ENCODE peak calls at places on chromosomes 4 and X, in nine cellular contexts. One of them, this sample, is unnamed.
A peak's percentile ranks its signal among the peaks of the same experiment; 100 is the strongest.

GRCh38 chr4:98648602-98649001 is 9.8 kb downstream of the TSPAN5 start:
- DNase-seq in kidney epithelial cell: no peak
- DNase-seq in CD8-positive, alpha-beta T cell: no peak
- DNase-seq in fibroblast of pulmonary artery: peak; percentile 73
- DNase-seq in bronchial epithelial cell: no peak
- DNase-seq in prostate gland: no peak
- DNase-seq in chondrocyte: no peak
- DNase-seq in mesothelial cell of epicardium: no peak
- DNase-seq in AG04450: no peak
- DNase-seq in this sample: no peak

GRCh38 chr4:149709640-149710039 is 106.0 kb downstream of the IQCM start:
- DNase-seq in chondrocyte: no peak
- DNase-seq in bronchial epithelial cell: peak; percentile 35
- DNase-seq in prostate gland: no peak
- DNase-seq in fibroblast of pulmonary artery: no peak
- DNase-seq in mesothelial cell of epicardium: no peak
- DNase-seq in AG04450: peak; percentile 15
- DNase-seq in kidney epithelial cell: peak; percentile 12
- DNase-seq in CD8-positive, alpha-beta T cell: no peak
- DNase-seq in this sample: no peak

GRCh38 chr4:13455411-13455810 is 28.7 kb downstream of the RAB28 start:
- DNase-seq in CD8-positive, alpha-beta T cell: no peak
- DNase-seq in kidney epithelial cell: no peak
- DNase-seq in AG04450: peak; percentile 18
- DNase-seq in mesothelial cell of epicardium: no peak
- DNase-seq in fibroblast of pulmonary artery: peak; percentile 13
- DNase-seq in bronchial epithelial cell: no peak
- DNase-seq in prostate gland: no peak
- DNase-seq in chondrocyte: no peak
- DNase-seq in this sample: no peak

GRCh38 chr4:117137143-117137542 is 51.8 kb upstream of the TRAM1L1 start:
- DNase-seq in CD8-positive, alpha-beta T cell: no peak
- DNase-seq in prostate gland: no peak
- DNase-seq in fibroblast of pulmonary artery: peak; percentile 55
- DNase-seq in mesothelial cell of epicardium: no peak
- DNase-seq in chondrocyte: no peak
- DNase-seq in kidney epithelial cell: peak; percentile 96
- DNase-seq in bronchial epithelial cell: peak; percentile 85
- DNase-seq in AG04450: peak; percentile 74
- DNase-seq in this sample: no peak

GRCh38 chr4:825063-825968 is 613 bp downstream of the CPLX1 start:
- DNase-seq in AG04450: no peak
- DNase-seq in chondrocyte: no peak
- DNase-seq in prostate gland: no peak
- DNase-seq in bronchial epithelial cell: no peak
- DNase-seq in fibroblast of pulmonary artery: peak; percentile 18
- DNase-seq in mesothelial cell of epicardium: peak; percentile 73
- DNase-seq in CD8-positive, alpha-beta T cell: peak; percentile 34
- DNase-seq in kidney epithelial cell: no peak
- DNase-seq in this sample: no peak

GRCh38 chrX:53831662-53832635 is 145.4 kb upstream of the HUWE1 start:
- DNase-seq in mesothelial cell of epicardium: no peak
- DNase-seq in kidney epithelial cell: no peak
- DNase-seq in CD8-positive, alpha-beta T cell: peak; percentile 40
- DNase-seq in bronchial epithelial cell: peak; percentile 43
- DNase-seq in fibroblast of pulmonary artery: peak; percentile 29
- DNase-seq in prostate gland: peak; percentile 21
- DNase-seq in AG04450: no peak
- DNase-seq in chondrocyte: no peak
- DNase-seq in this sample: no peak

GRCh38 chr4:74983229-74983628 is 50.3 kb downstream of the PARM1 start:
- DNase-seq in kidney epithelial cell: no peak
- DNase-seq in prostate gland: no peak
- DNase-seq in chondrocyte: no peak
- DNase-seq in AG04450: no peak
- DNase-seq in fibroblast of pulmonary artery: no peak
- DNase-seq in CD8-positive, alpha-beta T cell: no peak
- DNase-seq in mesothelial cell of epicardium: no peak
- DNase-seq in bronchial epithelial cell: no peak
- DNase-seq in this sample: no peak

GRCh38 chr4:31045151-31045550 is 325.0 kb downstream of the PCDH7 start:
- DNase-seq in bronchial epithelial cell: no peak
- DNase-seq in CD8-positive, alpha-beta T cell: no peak
- DNase-seq in prostate gland: no peak
- DNase-seq in mesothelial cell of epicardium: no peak
- DNase-seq in chondrocyte: no peak
- DNase-seq in fibroblast of pulmonary artery: no peak
- DNase-seq in AG04450: no peak
- DNase-seq in kidney epithelial cell: no peak
- DNase-seq in this sample: no peak

GRCh38 chr4:71070015-71070414 is 76.6 kb downstream of the DCK start:
- DNase-seq in CD8-positive, alpha-beta T cell: no peak
- DNase-seq in AG04450: no peak
- DNase-seq in kidney epithelial cell: no peak
- DNase-seq in mesothelial cell of epicardium: no peak
- DNase-seq in bronchial epithelial cell: no peak
- DNase-seq in chondrocyte: no peak
- DNase-seq in fibroblast of pulmonary artery: no peak
- DNase-seq in prostate gland: no peak
- DNase-seq in this sample: no peak

GRCh38 chrX:16076834-16077233 is 46.5 kb upstream of the GRPR start:
- DNase-seq in kidney epithelial cell: no peak
- DNase-seq in fibroblast of pulmonary artery: no peak
- DNase-seq in bronchial epithelial cell: peak; percentile 13
- DNase-seq in prostate gland: no peak
- DNase-seq in CD8-positive, alpha-beta T cell: no peak
- DNase-seq in chondrocyte: no peak
- DNase-seq in AG04450: no peak
- DNase-seq in mesothelial cell of epicardium: no peak
- DNase-seq in this sample: no peak

GRCh38 chrX:16077811-16078210 is 45.6 kb upstream of the GRPR start:
- DNase-seq in fibroblast of pulmonary artery: no peak
- DNase-seq in chondrocyte: no peak
- DNase-seq in bronchial epithelial cell: no peak
- DNase-seq in prostate gland: no peak
- DNase-seq in CD8-positive, alpha-beta T cell: no peak
- DNase-seq in AG04450: no peak
- DNase-seq in mesothelial cell of epicardium: no peak
- DNase-seq in kidney epithelial cell: no peak
- DNase-seq in this sample: no peak

DNA sequence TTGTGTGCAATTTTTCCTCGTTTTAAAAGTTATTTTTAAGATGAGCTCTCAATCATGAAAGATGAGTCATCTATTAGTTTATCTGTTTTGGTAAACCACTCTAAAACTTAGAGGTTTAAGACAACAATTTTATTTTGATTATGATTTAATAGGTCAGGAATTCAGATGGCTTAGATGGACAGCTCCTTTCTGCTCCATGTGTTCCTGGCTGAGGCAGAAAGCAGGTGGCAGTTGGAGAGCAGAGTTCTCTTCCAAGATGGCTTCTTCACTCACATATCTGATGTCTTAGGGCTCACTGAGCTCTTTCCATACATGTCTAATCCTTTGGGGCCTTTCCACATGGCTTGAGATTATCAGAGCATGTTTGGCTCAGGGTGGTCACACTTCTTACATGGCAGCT is 48.3 kb upstream of the GRPR start:
- DNase-seq in prostate gland: no peak
- DNase-seq in AG04450: no peak
- DNase-seq in CD8-positive, alpha-beta T cell: no peak
- DNase-seq in bronchial epithelial cell: no peak
- DNase-seq in fibroblast of pulmonary artery: no peak
- DNase-seq in kidney epithelial cell: no peak
- DNase-seq in mesothelial cell of epicardium: no peak
- DNase-seq in chondrocyte: no peak
- DNase-seq in this sample: no peak
- TF ChIP-seq CTCF in prostate gland: no peak
- TF ChIP-seq CTCF in AG04450: no peak
- TF ChIP-seq CTCF in CD8-positive, alpha-beta T cell: no peak
- TF ChIP-seq CTCF in bronchial epithelial cell: no peak
- TF ChIP-seq CTCF in fibroblast of pulmonary artery: no peak
- TF ChIP-seq CTCF in kidney epithelial cell: no peak
- TF ChIP-seq CTCF in mesothelial cell of epicardium: no peak
- TF ChIP-seq CTCF in chondrocyte: no peak
- TF ChIP-seq CTCF in this sample: no peak

DNA sequence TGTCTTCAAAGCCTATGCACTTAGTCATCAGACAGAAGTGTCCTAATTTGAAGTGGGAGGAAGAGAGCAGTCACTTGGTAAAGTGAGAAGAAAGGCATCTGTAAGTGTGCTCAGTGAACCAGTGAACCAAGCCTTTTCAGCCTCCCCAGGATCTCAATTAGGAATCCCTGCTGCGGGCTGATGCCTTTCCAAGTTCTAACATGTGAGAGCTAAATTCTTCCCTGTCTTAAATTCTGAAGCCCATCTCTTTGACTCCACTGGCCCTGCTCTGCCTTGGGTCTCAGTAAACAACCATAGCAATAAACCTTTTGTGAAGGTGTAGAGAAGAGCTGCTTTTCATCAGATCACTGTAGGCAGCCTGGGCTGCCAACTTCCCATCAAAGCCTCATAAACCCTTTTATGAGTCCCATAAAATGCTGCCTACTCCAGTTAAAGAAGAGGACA is 701.2 kb upstream of the LCORL start:
- DNase-seq in chondrocyte: no peak
- DNase-seq in bronchial epithelial cell: no peak
- DNase-seq in AG04450: no peak
- DNase-seq in kidney epithelial cell: peak; percentile 7
- DNase-seq in fibroblast of pulmonary artery: no peak
- DNase-seq in mesothelial cell of epicardium: no peak
- DNase-seq in CD8-positive, alpha-beta T cell: no peak
- DNase-seq in prostate gland: no peak
- DNase-seq in this sample: no peak
- TF ChIP-seq CTCF in chondrocyte: no peak
- TF ChIP-seq CTCF in bronchial epithelial cell: no peak
- TF ChIP-seq CTCF in AG04450: no peak
- TF ChIP-seq CTCF in kidney epithelial cell: no peak
- TF ChIP-seq CTCF in fibroblast of pulmonary artery: no peak
- TF ChIP-seq CTCF in mesothelial cell of epicardium: no peak
- TF ChIP-seq CTCF in CD8-positive, alpha-beta T cell: no peak
- TF ChIP-seq CTCF in prostate gland: no peak
- TF ChIP-seq CTCF in this sample: no peak

DNA sequence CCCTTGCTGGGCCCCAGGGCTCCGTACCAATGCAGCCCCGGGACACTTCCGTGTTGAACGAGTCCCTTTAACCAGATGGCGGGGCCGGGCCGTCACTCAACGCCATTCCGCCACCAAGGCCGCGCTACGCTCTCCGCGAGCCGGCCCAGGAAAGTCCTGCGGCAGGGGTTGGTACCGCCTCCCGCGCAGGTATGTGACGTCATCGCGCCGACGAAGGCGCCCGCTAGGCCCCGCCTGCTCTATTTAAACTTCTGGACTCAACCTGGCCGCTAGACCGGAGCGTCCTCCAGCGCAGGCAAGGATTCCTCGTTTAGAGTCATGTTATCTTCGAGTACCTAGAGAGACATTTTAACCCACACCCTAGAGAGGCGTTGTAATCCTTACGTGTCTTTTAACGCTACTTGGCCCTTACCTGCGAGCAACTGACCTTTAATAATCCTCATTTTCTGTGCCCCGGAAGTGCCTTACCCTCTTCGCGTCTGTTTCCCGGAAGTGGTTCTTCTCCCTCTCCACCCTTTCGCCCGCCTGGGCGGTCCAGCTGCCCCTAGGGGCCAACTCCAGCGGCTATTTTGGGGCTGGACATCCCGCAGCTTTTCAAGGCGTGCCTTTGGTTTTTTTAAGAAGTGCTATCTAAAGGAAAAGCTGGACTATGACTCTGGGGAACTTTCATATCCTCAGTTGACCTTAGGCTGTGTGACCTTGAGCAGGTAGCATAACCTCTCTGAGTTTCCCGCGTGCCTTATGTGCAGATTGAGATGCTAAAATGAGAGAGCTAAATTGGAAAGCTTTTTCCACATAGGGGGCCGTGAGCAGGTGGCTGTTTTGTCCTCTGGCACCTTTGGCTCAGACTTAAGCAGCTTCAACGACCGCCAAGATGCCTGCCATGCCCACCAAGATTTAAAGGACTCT is at the start of gene PNPLA4:
- DNase-seq in prostate gland: peak; percentile 74
- DNase-seq in AG04450: no peak
- DNase-seq in fibroblast of pulmonary artery: peak; percentile 81
- DNase-seq in kidney epithelial cell: peak; percentile 39
- DNase-seq in mesothelial cell of epicardium: peak; percentile 83
- DNase-seq in CD8-positive, alpha-beta T cell: peak; percentile 75
- DNase-seq in chondrocyte: no peak
- DNase-seq in bronchial epithelial cell: peak; percentile 61
- DNase-seq in this sample: peak; percentile 30
- TF ChIP-seq CTCF in prostate gland: no peak
- TF ChIP-seq CTCF in AG04450: peak; percentile 17
- TF ChIP-seq CTCF in fibroblast of pulmonary artery: peak; percentile 9
- TF ChIP-seq CTCF in kidney epithelial cell: no peak
- TF ChIP-seq CTCF in mesothelial cell of epicardium: no peak
- TF ChIP-seq CTCF in CD8-positive, alpha-beta T cell: no peak
- TF ChIP-seq CTCF in chondrocyte: no peak
- TF ChIP-seq CTCF in bronchial epithelial cell: peak; percentile 10
- TF ChIP-seq CTCF in this sample: peak; percentile 27

GRCh38 chrX:100615015-100615414 is 21.6 kb downstream of the TSPAN6 start:
- DNase-seq in chondrocyte: no peak
- DNase-seq in bronchial epithelial cell: peak; percentile 59
- DNase-seq in fibroblast of pulmonary artery: peak; percentile 78
- DNase-seq in kidney epithelial cell: no peak
- DNase-seq in AG04450: peak; percentile 10
- DNase-seq in mesothelial cell of epicardium: no peak
- DNase-seq in prostate gland: peak; percentile 4
- DNase-seq in CD8-positive, alpha-beta T cell: no peak
- DNase-seq in this sample: peak; percentile 12

GRCh38 chrX:100611951-100612350 is 24.7 kb downstream of the TSPAN6 start:
- DNase-seq in mesothelial cell of epicardium: no peak
- DNase-seq in chondrocyte: no peak
- DNase-seq in kidney epithelial cell: no peak
- DNase-seq in fibroblast of pulmonary artery: no peak
- DNase-seq in bronchial epithelial cell: no peak
- DNase-seq in CD8-positive, alpha-beta T cell: no peak
- DNase-seq in AG04450: no peak
- DNase-seq in prostate gland: no peak
- DNase-seq in this sample: no peak

GRCh38 chrX:100606753-100607152 is 22.0 kb downstream of the TNMD start:
- DNase-seq in AG04450: no peak
- DNase-seq in prostate gland: no peak
- DNase-seq in mesothelial cell of epicardium: no peak
- DNase-seq in bronchial epithelial cell: no peak
- DNase-seq in chondrocyte: no peak
- DNase-seq in kidney epithelial cell: no peak
- DNase-seq in CD8-positive, alpha-beta T cell: no peak
- DNase-seq in fibroblast of pulmonary artery: no peak
- DNase-seq in this sample: no peak

DNA sequence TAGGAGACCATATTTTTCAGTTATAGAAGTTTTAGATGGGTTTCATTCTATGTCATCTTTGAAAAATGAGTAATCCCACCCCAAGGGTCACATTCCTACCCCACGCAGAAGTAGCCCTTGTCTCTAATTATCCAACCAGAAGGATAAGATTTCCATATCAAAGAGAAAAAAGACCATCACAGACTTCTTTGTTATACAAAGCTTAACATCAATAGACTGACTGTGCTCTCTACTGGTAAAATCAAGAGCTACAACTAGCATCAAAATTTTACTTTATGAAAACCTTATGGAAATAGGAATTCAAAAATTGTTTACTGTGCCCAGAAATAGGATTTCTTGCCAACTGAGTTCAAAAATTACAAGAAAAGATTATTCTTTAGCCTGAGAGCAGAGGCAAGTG is 24.9 kb downstream of the TNMD start:
- DNase-seq in AG04450: no peak
- DNase-seq in CD8-positive, alpha-beta T cell: no peak
- DNase-seq in bronchial epithelial cell: no peak
- DNase-seq in chondrocyte: no peak
- DNase-seq in fibroblast of pulmonary artery: peak; percentile 3
- DNase-seq in mesothelial cell of epicardium: no peak
- DNase-seq in prostate gland: no peak
- DNase-seq in kidney epithelial cell: no peak
- DNase-seq in this sample: no peak
- TF ChIP-seq CTCF in AG04450: no peak
- TF ChIP-seq CTCF in CD8-positive, alpha-beta T cell: no peak
- TF ChIP-seq CTCF in bronchial epithelial cell: no peak
- TF ChIP-seq CTCF in chondrocyte: peak; percentile 71
- TF ChIP-seq CTCF in fibroblast of pulmonary artery: no peak
- TF ChIP-seq CTCF in mesothelial cell of epicardium: no peak
- TF ChIP-seq CTCF in prostate gland: no peak
- TF ChIP-seq CTCF in kidney epithelial cell: no peak
- TF ChIP-seq CTCF in this sample: peak; percentile 1